ENCODE peak calls at places on chromosome 1, in seven cellular contexts. B is GM06990, E is lung, J is upper lobe of right lung, L is epithelial cell of proximal tubule, R is lower lobe of right lung, A is hepatocyte. P is an unnamed sample.

GRCh38 chr1:6495041-6495441 is 3.6 kb upstream of the PLEKHG5 start:
- DNase-seq in A (no peak), R (no peak), L (no peak), E (no peak), J (no peak), B (no peak), P (no peak)

GRCh38 chr1:12184008-12184681 is 17.4 kb downstream of the TNFRSF1B start:
- DNase-seq in A (peak), R (peak), B (no peak), L (peak), E (peak), J (peak), P (peak)

GRCh38 chr1:85087659-85088407 is 39.5 kb upstream of the MCOLN3 start:
- DNase-seq in A (no peak), R (no peak), L (no peak), J (no peak), B (no peak), E (no peak), P (no peak)

GRCh38 chr1:151325231-151325630 is 2.0 kb downstream of the PI4KB start:
- DNase-seq in E (no peak), A (no peak), J (no peak), R (no peak), B (no peak), L (no peak), P (no peak)

GRCh38 chr1:184030433-184031126 is 6.9 kb downstream of the COLGALT2 start:
- DNase-seq in L (no peak), J (no peak), B (no peak), A (no peak), R (no peak), E (no peak), P (no peak)

GRCh38 chr1:226304291-226304955 is 4.5 kb downstream of the LIN9 start:
- DNase-seq in R (no peak), J (no peak), B (no peak), A (no peak), E (no peak), L (no peak), P (no peak)

GRCh38 chr1:204079608-204079999 is 6.7 kb downstream of the SOX13 start:
- DNase-seq in B (no peak), L (no peak), R (no peak), J (peak), E (no peak), A (no peak), P (no peak)

GRCh38 chr1:55060133-55060999 is 21.0 kb downstream of the PCSK9 start:
- DNase-seq in E (no peak), L (no peak), R (no peak), B (no peak), A (no peak), J (no peak), P (no peak)

GRCh38 chr1:55527831-55528230 is 312.7 kb upstream of the USP24 start:
- DNase-seq in B (no peak), L (no peak), R (no peak), A (no peak), E (no peak), J (no peak), P (no peak)

GRCh38 chr1:221166559-221167318 is 287.5 kb downstream of the HLX start:
- DNase-seq in E (no peak), R (no peak), A (no peak), J (no peak), L (no peak), B (peak), P (peak)

DNA sequence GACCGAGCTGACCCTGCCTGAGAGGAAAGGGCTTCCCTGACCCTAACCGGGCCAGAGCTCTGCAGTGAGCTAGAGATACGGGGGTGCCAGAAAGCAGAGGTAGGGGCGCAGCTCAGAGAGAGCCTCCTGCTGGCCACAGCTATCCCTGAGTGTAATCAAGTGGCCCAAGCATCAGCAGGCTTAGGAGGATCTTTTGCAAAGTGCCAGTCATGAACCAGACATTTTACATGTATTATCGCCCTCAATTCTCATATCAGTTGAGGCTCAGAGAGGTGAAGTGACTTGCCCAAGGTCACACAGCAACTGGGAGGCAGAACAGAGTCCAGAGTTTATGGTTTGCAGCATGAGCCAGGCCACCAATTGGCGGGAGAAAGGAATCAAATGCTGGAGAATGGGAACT is 7.0 kb upstream of the ID3 start:
- DNase-seq in A (no peak), L (no peak), B (no peak), E (no peak), R (peak), J (no peak), P (no peak)
- TF ChIP-seq CTCF in A (peak), L (peak), B (peak), E (no peak), R (no peak), J (peak), P (peak)

GRCh38 chr1:9009438-9010366 is 16.5 kb downstream of the SLC2A7 start:
- DNase-seq in E (no peak), J (no peak), L (no peak), B (peak), R (no peak), A (peak), P (peak)

GRCh38 chr1:9004031-9004730 is 22.0 kb downstream of the SLC2A7 start:
- DNase-seq in J (no peak), B (no peak), R (no peak), A (no peak), L (no peak), E (no peak), P (no peak)

GRCh38 chr1:9008236-9008635 is 18.0 kb downstream of the SLC2A7 start:
- DNase-seq in B (peak), L (no peak), E (no peak), J (no peak), A (no peak), R (no peak), P (peak)

GRCh38 chr1:9006956-9007615 is 19.1 kb downstream of the SLC2A7 start:
- DNase-seq in E (no peak), J (no peak), L (no peak), A (no peak), R (no peak), B (no peak), P (no peak)

DNA sequence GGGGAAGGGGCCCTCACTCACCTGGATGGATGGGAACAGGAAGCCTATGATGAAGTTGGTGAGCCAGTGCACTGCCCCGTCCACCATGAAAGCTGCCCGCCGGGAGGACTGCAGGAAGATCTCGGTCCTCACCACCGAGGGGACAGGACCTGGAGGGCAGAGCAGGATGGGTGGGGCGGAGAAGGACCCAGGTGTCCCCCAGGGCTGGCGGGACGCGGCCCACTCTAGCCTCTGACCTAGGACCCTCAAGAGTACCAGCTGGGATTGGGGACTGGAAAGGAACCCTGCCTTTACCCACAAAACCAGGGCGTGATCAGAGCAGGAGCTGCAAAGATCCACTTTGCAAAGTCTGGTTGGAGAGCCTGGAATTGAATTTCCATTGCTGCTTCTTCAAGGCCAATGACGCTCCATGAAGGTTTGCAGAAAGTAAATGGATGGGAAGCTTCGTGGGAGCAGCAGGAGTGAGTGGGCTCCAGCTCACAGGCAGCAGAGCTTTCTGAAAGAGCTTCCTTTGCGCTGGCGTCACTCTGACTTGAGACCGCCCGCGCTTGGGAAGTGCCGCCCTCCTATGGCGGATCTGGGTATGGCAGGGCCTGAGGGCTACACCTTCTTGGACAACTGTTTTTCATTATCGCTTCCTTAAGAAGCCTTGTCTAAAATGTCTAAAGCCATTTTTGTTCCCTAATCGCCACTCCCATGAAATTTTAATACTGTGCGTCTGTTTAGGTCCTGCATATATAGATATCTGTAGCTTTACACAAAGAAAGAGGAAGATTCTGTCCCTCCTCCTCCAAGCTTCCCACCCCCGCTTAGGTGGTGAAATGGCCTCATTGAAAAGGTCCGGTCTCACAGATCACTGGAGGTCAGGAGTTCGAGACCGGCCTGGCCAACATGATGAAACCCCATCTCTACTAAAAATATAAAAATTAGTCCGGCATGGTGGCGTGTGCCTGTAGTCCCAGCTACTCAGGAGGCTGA is 21.2 kb downstream of the SLC2A7 start:
- DNase-seq in J (peak), R (peak), L (peak), E (peak), A (peak), B (peak), P (peak)
- TF ChIP-seq CTCF in J (peak), R (peak), L (peak), E (peak), A (peak), B (peak), P (peak)

GRCh38 chr1:156586323-156586722 is 5.3 kb upstream of the NAXE start:
- DNase-seq in E (no peak), L (no peak), B (no peak), J (no peak), R (no peak), A (no peak), P (no peak)

GRCh38 chr1:156586892-156587477 is 4.6 kb upstream of the NAXE start:
- DNase-seq in J (no peak), B (no peak), A (no peak), R (no peak), L (no peak), E (no peak), P (no peak)

GRCh38 chr1:156583821-156584622 is 4.5 kb downstream of the TTC24 start:
- DNase-seq in B (no peak), E (peak), R (no peak), L (peak), A (peak), J (no peak), P (peak)

GRCh38 chr1:156582388-156583022 is 3.0 kb downstream of the TTC24 start:
- DNase-seq in J (no peak), R (no peak), E (no peak), A (no peak), L (no peak), B (no peak), P (peak)

GRCh38 chr1:156584813-156585212 is 5.3 kb downstream of the TTC24 start:
- DNase-seq in E (no peak), R (no peak), A (peak), J (no peak), B (no peak), L (no peak), P (no peak)
- TF ChIP-seq CTCF in E (no peak), R (no peak), A (peak), J (no peak), B (peak), L (peak), P (peak)

DNA sequence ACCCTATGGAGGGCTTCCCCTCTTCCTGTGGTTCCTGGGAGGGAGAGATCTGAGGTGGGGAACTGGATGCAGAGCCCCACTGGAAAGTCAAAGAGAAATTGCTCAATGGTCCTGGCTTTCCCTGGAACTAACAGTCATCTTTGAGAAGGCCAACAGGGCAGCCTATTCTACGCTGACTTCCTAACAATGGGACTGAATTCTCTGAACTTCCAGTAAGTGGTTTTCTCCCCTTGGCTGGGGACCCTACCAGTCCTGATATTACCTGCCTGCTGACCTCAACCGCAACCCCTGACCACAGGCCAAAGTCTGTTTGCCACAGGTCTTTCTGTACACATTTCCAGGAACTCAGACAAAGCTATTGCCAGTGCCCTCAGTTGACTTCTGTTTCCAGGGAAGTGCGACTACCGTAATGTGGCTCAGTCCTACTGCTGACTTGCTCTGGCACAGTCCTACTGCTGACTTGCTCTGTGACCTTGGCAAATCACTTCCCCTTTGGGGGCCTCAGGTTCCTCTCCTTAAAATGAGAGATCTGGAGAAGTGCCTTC is 55.3 kb downstream of the C8B start:
- DNase-seq in B (no peak), A (peak), R (no peak), J (no peak), L (no peak), E (no peak), P (no peak)
- TF ChIP-seq CTCF in B (no peak), A (no peak), R (no peak), J (no peak), L (no peak), E (no peak), P (no peak)

P was measured in GM10248.